ENCODE peak calls at places on chromosomes 16 and 17, in five cellular contexts. L is H1, J is transverse colon, E is A549, G is sigmoid colon. C is an unnamed sample.

GRCh38 chr16:3578121-3578520 is 918 bp upstream of the NLRC3 start:
- DNase-seq in E (no peak), L (no peak), J (peak), G (no peak), C (no peak)

GRCh38 chr16:69348222-69348621 is 3.4 kb downstream of the TMED6 start:
- DNase-seq in G (no peak), J (no peak), E (no peak), L (no peak), C (no peak)

GRCh38 chr16:72996291-72997062 is 51.5 kb downstream of the ZFHX3 start:
- DNase-seq in J (peak), L (no peak), G (no peak), E (no peak), C (no peak)

GRCh38 chr17:69909389-69909788 is 165.6 kb upstream of the KCNJ16 start:
- DNase-seq in G (no peak), L (no peak), J (no peak), E (no peak), C (no peak)

GRCh38 chr17:19508327-19508867 is 25.3 kb upstream of the SLC47A1 start:
- DNase-seq in G (peak), L (peak), E (no peak), J (peak), C (peak)

GRCh38 chr17:64278614-64279013 is 15.6 kb upstream of the TEX2 start:
- DNase-seq in L (no peak), E (peak), G (no peak), J (peak), C (peak)

GRCh38 chr17:35079547-35079946 is 16.0 kb upstream of the RFFL start:
- DNase-seq in G (no peak), E (peak), J (no peak), L (no peak), C (no peak)

GRCh38 chr17:34146440-34147043 is 108.5 kb upstream of the CCL2 start:
- DNase-seq in G (no peak), L (peak), E (peak), J (peak), C (no peak)

GRCh38 chr16:54353097-54353496 is 66.5 kb upstream of the IRX3 start:
- DNase-seq in L (no peak), J (no peak), E (no peak), G (no peak), C (no peak)

GRCh38 chr17:64198711-64199110 is 64.3 kb downstream of the TEX2 start:
- DNase-seq in J (no peak), L (no peak), G (no peak), E (no peak), C (no peak)

GRCh38 chr17:41654134-41654907 is 29.9 kb upstream of the KRT17 start:
- DNase-seq in G (no peak), J (peak), L (no peak), E (peak), C (no peak)

GRCh38 chr17:32426894-32427293 is 17.4 kb upstream of the PSMD11 start:
- DNase-seq in G (no peak), E (no peak), L (no peak), J (no peak), C (no peak)

GRCh38 chr16:13176711-13177110 is 275.3 kb downstream of the SHISA9 start:
- DNase-seq in G (no peak), E (no peak), L (no peak), J (no peak), C (no peak)

GRCh38 chr17:50269477-50270429 is 4.5 kb upstream of the TMEM92 start:
- DNase-seq in J (peak), L (peak), E (peak), G (peak), C (peak)

GRCh38 chr16:53925011-53925410 is 221.1 kb downstream of the FTO start:
- DNase-seq in G (no peak), E (no peak), L (no peak), J (no peak), C (no peak)

GRCh38 chr16:68100504-68100903 is 15.3 kb downstream of the NFATC3 start:
- DNase-seq in G (no peak), J (no peak), E (no peak), L (no peak), C (no peak)

GRCh38 chr16:16830973-16831372 is 452.0 kb downstream of the NPIPA7 start:
- DNase-seq in E (peak), J (no peak), G (no peak), L (no peak), C (no peak)

GRCh38 chr17:20145567-20145966 is 136.4 kb downstream of the SPECC1 start:
- DNase-seq in G (no peak), L (no peak), E (no peak), J (no peak), C (no peak)

GRCh38 chr17:69761767-69762321 is 313.2 kb upstream of the KCNJ16 start:
- DNase-seq in L (no peak), J (no peak), G (no peak), E (peak), C (no peak)

GRCh38 chr17:37779554-37779953 is 34.7 kb upstream of the HNF1B start:
- DNase-seq in L (no peak), E (no peak), G (no peak), J (no peak), C (no peak)

GRCh38 chr16:1787056-1787321 is 4.2 kb downstream of the NUBP2 start:
- DNase-seq in J (no peak), L (no peak), E (no peak), G (no peak), C (no peak)

GRCh38 chr16:31427441-31428276 is 501 bp downstream of the COX6A2 start:
- DNase-seq in E (no peak), J (peak), L (peak), G (peak), C (peak)

GRCh38 chr16:50645858-50646257 is 35.3 kb downstream of the SNX20 start:
- DNase-seq in E (no peak), J (no peak), L (no peak), G (no peak), C (no peak)

GRCh38 chr17:64154321-64155089 is 24.6 kb upstream of the ERN1 start:
- DNase-seq in L (no peak), G (no peak), E (no peak), J (no peak), C (no peak)

GRCh38 chr17:57313276-57313835 is 57.0 kb downstream of the MSI2 start:
- DNase-seq in G (no peak), J (no peak), E (no peak), L (no peak), C (no peak)

GRCh38 chr17:38914741-38915638 is 10.4 kb upstream of the LASP1NB start:
- DNase-seq in J (no peak), G (peak), E (peak), L (no peak), C (peak)

GRCh38 chr17:36608794-36609497 is 7.6 kb downstream of the MRM1 start:
- DNase-seq in L (peak), G (no peak), E (peak), J (peak), C (peak)

GRCh38 chr17:81365601-81366585 is 29.4 kb upstream of the BAHCC1 start:
- DNase-seq in E (no peak), G (peak), J (peak), L (no peak), C (no peak)

GRCh38 chr17:78844301-78845005 is 3.8 kb upstream of the USP36 start:
- DNase-seq in G (no peak), L (no peak), E (no peak), J (no peak), C (no peak)

GRCh38 chr17:42519546-42520444 is 16.2 kb upstream of the NAGLU start:
- DNase-seq in L (peak), G (peak), J (peak), E (peak), C (peak)

GRCh38 chr16:85947511-85948509 is 48.8 kb downstream of the IRF8 start:
- DNase-seq in G (no peak), J (peak), E (no peak), L (no peak), C (no peak)

GRCh38 chr16:59060212-59060611 is 326.1 kb upstream of the GOT2 start:
- DNase-seq in E (peak), J (no peak), L (no peak), G (no peak), C (no peak)

GRCh38 chr17:7626307-7626706 is 1.3 kb downstream of the SAT2 start:
- DNase-seq in E (no peak), J (no peak), G (peak), L (no peak), C (no peak)

GRCh38 chr17:7626956-7627249 is 718 bp downstream of the SAT2 start:
- DNase-seq in L (no peak), J (no peak), G (no peak), E (no peak), C (no peak)

GRCh38 chr17:7629939-7630571 is at the start of gene SHBG:
- DNase-seq in L (no peak), J (no peak), G (no peak), E (no peak), C (peak)

GRCh38 chr17:7623661-7624060 is 4.0 kb downstream of the SAT2 start:
- DNase-seq in G (no peak), L (no peak), E (no peak), J (no peak), C (no peak)

GRCh38 chr17:7627250-7628121 is at the start of gene SAT2:
- DNase-seq in G (peak), E (peak), J (peak), L (peak), C (peak)
- TF ChIP-seq EP300 in G (no peak), E (no peak), J (no peak), L (peak), C (no peak)

GRCh38 chr16:5033256-5034166 is at the start of gene NAGPA:
- DNase-seq in J (peak), G (peak), L (peak), E (peak), C (peak)
- TF ChIP-seq EP300 in J (no peak), G (no peak), L (peak), E (no peak), C (no peak)

GRCh38 chr16:74666425-74667214 is at the start of gene RFWD3:
- DNase-seq in L (peak), G (peak), J (peak), E (peak), C (peak)

GRCh38 chr16:74666010-74666421 is 661 bp downstream of the RFWD3 start:
- DNase-seq in L (no peak), J (no peak), G (no peak), E (no peak), C (no peak)

DNA sequence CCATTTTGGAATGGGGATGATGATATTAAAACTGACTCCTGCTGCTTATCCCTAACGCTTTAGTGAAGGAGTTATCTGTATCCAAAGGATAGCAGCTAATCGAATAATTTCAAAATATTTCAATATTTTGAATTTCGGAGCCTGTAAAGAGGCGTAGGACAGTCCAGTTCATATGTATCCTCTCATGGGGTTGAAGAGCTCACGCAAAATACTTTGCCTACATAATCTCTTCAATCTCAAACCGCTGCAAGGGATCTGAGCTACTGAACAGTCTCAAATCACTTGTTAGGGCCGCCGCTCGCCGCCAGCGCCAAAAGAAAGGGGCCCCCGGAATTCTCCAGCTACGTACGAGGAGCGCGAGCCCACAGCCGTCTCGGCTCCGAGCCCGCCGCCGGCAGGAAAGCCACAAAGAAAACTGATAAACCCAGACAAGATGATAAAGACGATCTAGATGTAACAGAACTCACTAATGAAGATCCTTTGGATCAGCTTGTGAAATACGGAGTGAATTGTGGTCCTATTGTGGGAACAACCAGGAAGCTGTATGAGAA is 613 bp upstream of the RFWD3 start:
- DNase-seq in E (peak), G (peak), L (peak), J (peak), C (peak)
- TF ChIP-seq EP300 in E (no peak), G (no peak), L (no peak), J (no peak), C (no peak)

DNA sequence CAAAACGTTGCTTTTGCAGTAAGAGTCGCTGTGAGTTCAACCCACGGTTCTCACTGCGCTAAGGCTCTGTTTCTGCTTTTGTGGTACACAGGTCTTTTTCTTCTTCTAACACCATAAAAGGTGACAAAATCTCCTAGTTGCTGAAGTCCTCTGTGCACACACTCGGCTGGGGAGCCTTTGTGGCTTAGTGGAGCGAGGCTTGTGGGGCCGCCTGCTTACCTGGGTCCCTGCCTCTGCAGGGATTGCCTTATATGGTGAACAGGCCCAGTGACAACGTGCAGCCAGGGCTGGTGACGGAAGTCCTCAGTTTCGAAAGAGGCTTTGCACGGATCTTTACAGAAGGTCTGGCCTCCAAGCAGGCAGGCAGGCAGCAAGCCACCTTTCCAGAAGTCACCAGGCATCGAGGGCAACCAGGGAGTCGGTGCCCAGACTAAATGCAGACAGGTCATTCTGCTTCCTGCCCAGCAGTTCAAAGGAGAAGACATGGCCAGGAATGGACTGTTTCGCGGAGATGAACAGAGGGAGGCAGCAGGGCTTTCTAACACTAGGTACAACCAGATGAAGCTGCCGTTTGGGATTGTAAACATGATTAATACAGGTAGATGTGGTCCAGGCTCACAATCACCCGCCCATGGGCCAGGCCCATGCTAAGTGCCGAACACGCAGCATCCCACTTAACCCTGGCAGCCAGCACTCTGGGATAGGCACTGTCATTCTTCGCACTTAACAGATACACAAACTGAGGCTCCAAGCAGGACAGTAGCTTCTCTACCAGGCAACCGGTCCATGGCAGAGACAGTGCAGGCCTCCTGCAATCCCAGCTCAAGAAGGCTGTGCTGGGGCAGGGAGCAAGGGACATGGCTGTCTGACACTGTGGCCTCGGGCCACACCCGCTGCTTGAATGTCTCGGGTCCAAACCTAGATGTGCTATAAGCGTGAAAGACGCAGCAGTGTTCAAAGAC is 10.7 kb upstream of the MEAK7 start:
- DNase-seq in G (no peak), J (peak), L (no peak), E (no peak), C (peak)
- TF ChIP-seq EP300 in G (no peak), J (no peak), L (no peak), E (no peak), C (no peak)

GRCh38 chr16:22369221-22369811 is 5.1 kb downstream of the CDR2 start:
- DNase-seq in G (no peak), E (peak), J (no peak), L (no peak), C (no peak)

GRCh38 chr16:22372882-22373661 is 1.3 kb downstream of the CDR2 start:
- DNase-seq in E (no peak), J (no peak), L (no peak), G (no peak), C (no peak)

GRCh38 chr16:22366889-22367288 is 7.5 kb downstream of the CDR2 start:
- DNase-seq in G (no peak), E (no peak), L (no peak), J (no peak), C (no peak)

GRCh38 chr16:22373662-22374310 is 633 bp downstream of the CDR2 start:
- DNase-seq in G (peak), J (peak), E (no peak), L (no peak), C (peak)

GRCh38 chr16:22370038-22370541 is 4.3 kb downstream of the CDR2 start:
- DNase-seq in E (no peak), G (no peak), L (no peak), J (no peak), C (no peak)
- TF ChIP-seq EP300 in E (no peak), G (peak), L (no peak), J (peak), C (no peak)

GRCh38 chr16:88391497-88391850 is 8.7 kb downstream of the ZNF469 start:
- DNase-seq in E (no peak), G (no peak), L (no peak), J (no peak), C (no peak)
- TF ChIP-seq EP300 in E (no peak), G (no peak), L (no peak), J (no peak), C (no peak)

DNA sequence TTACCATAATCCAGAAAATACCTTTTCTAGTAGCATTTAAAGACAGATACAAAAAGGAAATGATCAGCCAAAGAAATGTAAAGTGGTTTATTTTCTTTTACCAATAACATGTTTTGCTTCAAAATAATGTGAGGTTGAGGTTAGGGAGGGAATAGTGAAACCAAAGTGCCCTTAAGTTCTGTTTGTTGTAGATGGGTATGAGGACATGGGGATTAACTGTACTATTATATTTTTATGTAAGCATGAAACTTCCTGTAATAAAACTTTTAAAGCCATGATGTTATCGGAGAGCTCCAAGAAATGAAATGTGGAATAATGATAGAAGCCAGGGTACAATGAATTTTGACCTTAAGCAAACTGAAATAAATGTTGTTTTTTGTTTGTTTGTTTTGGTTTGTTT is 9.9 kb downstream of the C16orf46 start:
- DNase-seq in E (no peak), J (no peak), G (no peak), L (no peak), C (no peak)
- TF ChIP-seq EP300 in E (no peak), J (no peak), G (no peak), L (no peak), C (no peak)

DNA sequence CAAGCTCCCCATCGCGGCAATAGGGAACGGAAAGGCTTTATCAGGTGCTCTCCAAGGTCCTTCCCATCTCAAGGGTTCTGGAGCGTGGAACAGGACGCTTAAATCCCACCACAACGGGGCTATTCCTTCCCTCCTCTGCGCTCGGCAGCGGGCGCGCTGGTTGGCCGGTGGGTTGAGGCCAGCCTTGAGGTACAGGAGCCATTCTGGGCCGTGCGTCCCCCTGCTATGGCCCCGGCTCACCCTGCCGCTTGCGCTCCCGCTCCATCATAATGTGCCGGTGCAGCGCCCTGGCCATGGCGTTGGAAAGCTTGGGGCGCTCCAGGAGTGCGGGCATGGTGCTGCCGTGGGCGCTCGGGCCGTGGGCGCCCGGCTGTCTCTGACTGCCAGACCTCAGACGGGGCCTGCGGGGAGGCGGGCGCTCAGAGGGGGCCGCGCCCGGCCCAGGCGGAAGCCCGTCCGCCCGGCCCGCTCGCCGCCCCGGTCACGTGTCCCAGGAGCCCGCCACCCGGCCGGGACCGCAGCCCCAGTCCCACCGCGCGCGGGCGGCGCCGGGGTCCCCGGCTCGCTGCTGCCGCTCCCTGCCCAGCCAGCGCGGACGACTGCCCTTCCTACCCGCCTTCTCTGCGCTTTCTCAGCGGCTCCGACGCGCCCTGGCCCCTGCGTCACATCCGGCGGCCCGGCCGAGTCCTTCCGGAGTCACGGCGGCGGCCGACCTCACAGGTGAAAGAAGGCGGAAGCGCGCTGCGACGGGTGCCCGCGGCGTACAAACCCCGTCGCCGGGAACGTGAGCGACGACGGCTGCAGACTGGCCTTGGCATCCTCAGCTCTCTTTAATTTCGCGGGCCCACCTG is at the start of gene GPS2:
- DNase-seq in G (peak), L (peak), J (peak), E (peak), C (peak)
- TF ChIP-seq EP300 in G (no peak), L (peak), J (no peak), E (peak), C (no peak)

GRCh38 chr17:3802461-3803307 is 1.7 kb upstream of the ITGAE start:
- DNase-seq in G (peak), J (peak), E (no peak), L (no peak), C (peak)
- TF ChIP-seq EP300 in G (no peak), J (no peak), E (no peak), L (no peak), C (peak)

C was measured in ovary.